ENCODE peak calls at places on chromosomes 1 and 21, in nine cellular contexts. Y is GM13976, P is A549, E is activated B cell treated with CpG ODN at 0.5 μM for 24 hours, K is epithelial cell of esophagus, A is H9, O is brain microvascular endothelial cell, W is cardiac fibroblast, H is SK-N-SH. B is an unnamed sample.

GRCh38 chr21:42981862-42982261 is 7.5 kb downstream of the PKNOX1 start:
- DNase-seq in Y (no peak), P (no peak), E (no peak), K (no peak), A (no peak), O (no peak), W (no peak), H (no peak), B (no peak)

GRCh38 chr1:64427879-64428278 is 42.0 kb upstream of the CACHD1 start:
- DNase-seq in Y (no peak), P (no peak), E (no peak), K (no peak), A (no peak), O (no peak), W (no peak), H (no peak), B (no peak)

GRCh38 chr1:83053446-83053845 is 945.5 kb downstream of the TTLL7 start:
- DNase-seq in Y (no peak), P (no peak), E (no peak), K (no peak), A (no peak), O (no peak), W (peak; percentile 40), H (no peak), B (no peak)

GRCh38 chr1:28160677-28161328 is 15.7 kb downstream of the PTAFR start:
- DNase-seq in Y (no peak), P (no peak), E (no peak), K (peak; percentile 70), A (no peak), O (peak; percentile 49), W (peak; percentile 95), H (no peak), B (no peak)

GRCh38 chr1:161827786-161828185 is 61.7 kb downstream of the ATF6 start:
- DNase-seq in Y (no peak), P (no peak), E (no peak), K (peak; percentile 7), A (no peak), O (no peak), W (peak; percentile 27), H (no peak), B (no peak)

GRCh38 chr1:179228783-179229213 is 679 bp downstream of the ABL2 start:
- DNase-seq in Y (no peak), P (peak; percentile 22), E (peak; percentile 21), K (peak; percentile 30), A (peak; percentile 63), O (no peak), W (no peak), H (peak; percentile 83), B (peak; percentile 55)

GRCh38 chr1:223017291-223017690 is 125.8 kb downstream of the TLR5 start:
- DNase-seq in Y (no peak), P (no peak), E (no peak), K (no peak), A (no peak), O (no peak), W (no peak), H (no peak), B (no peak)

GRCh38 chr1:178051071-178051470 is 42.8 kb upstream of the RASAL2 start:
- DNase-seq in Y (no peak), P (no peak), E (no peak), K (no peak), A (peak; percentile 12), O (no peak), W (no peak), H (no peak), B (no peak)

GRCh38 chr1:40853113-40853999 is 8.8 kb downstream of the CITED4 start:
- DNase-seq in Y (no peak), P (no peak), E (no peak), K (peak; percentile 87), A (no peak), O (no peak), W (no peak), H (no peak), B (no peak)

GRCh38 chr1:40563266-40563665 is 31.8 kb downstream of the ZNF684 start:
- DNase-seq in Y (no peak), P (no peak), E (no peak), K (no peak), A (no peak), O (no peak), W (no peak), H (no peak), B (no peak)

GRCh38 chr1:938711-939504 is 15.2 kb downstream of the SAMD11 start:
- DNase-seq in Y (no peak), P (peak; percentile 43), E (no peak), K (no peak), A (peak; percentile 79), O (no peak), W (no peak), H (no peak), B (no peak)

GRCh38 chr1:175003521-175003920 is 3.8 kb downstream of the CACYBP start:
- DNase-seq in Y (no peak), P (no peak), E (no peak), K (no peak), A (no peak), O (no peak), W (no peak), H (no peak), B (no peak)

GRCh38 chr1:27428316-27429028 is 36.0 kb downstream of the GPR3 start:
- DNase-seq in Y (no peak), P (no peak), E (no peak), K (no peak), A (no peak), O (no peak), W (no peak), H (peak; percentile 60), B (no peak)

DNA sequence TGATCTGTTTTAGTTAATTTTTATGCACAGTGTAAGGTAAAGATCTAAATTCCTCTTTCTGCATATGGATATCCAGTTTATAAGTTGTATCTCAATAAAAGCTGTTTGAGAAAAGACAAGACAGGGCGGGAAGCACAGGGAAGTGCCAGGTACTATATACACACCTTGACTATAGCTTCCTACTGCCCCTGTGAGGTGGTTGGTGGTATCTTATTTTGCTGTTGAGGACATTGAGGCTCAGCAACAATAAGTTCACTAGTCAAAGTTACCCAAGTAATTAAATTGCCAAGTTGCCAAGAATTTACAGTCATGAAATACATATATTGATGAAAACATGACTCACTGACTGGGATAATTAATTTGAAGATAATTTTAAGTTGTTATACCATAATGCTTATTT is 109.1 kb downstream of the CD247 start:
- DNase-seq in Y (no peak), P (peak; percentile 19), E (no peak), K (peak; percentile 43), A (no peak), O (no peak), W (no peak), H (no peak), B (no peak)
- TF ChIP-seq CTCF in Y (peak; percentile 21), P (peak; percentile 20), E (no peak), K (peak; percentile 43), A (peak; percentile 65), O (peak; percentile 22), W (no peak), H (peak; percentile 27), B (no peak)

GRCh38 chr1:234598974-234599616 is 10.9 kb downstream of the IRF2BP2 start:
- DNase-seq in Y (no peak), P (no peak), E (no peak), K (peak; percentile 71), A (no peak), O (peak; percentile 29), W (peak; percentile 41), H (no peak), B (no peak)

GRCh38 chr1:234597894-234598293 is 12.1 kb downstream of the IRF2BP2 start:
- DNase-seq in Y (peak; percentile 68), P (peak; percentile 75), E (peak; percentile 27), K (peak; percentile 68), A (no peak), O (peak; percentile 66), W (peak; percentile 77), H (peak; percentile 56), B (no peak)

GRCh38 chr1:234600418-234601216 is 9.4 kb downstream of the IRF2BP2 start:
- DNase-seq in Y (no peak), P (peak; percentile 46), E (no peak), K (peak; percentile 35), A (no peak), O (no peak), W (peak; percentile 50), H (peak; percentile 52), B (no peak)

GRCh38 chr1:234601217-234602017 is 8.6 kb downstream of the IRF2BP2 start:
- DNase-seq in Y (peak; percentile 47), P (peak; percentile 69), E (no peak), K (peak; percentile 61), A (no peak), O (no peak), W (peak; percentile 70), H (peak; percentile 51), B (no peak)

GRCh38 chr1:234599617-234600417 is 10.2 kb downstream of the IRF2BP2 start:
- DNase-seq in Y (peak; percentile 85), P (peak; percentile 87), E (peak; percentile 67), K (peak; percentile 79), A (peak; percentile 81), O (peak; percentile 81), W (peak; percentile 83), H (peak; percentile 93), B (peak; percentile 76)
- TF ChIP-seq CTCF in Y (no peak), P (peak; percentile 5), E (no peak), K (no peak), A (no peak), O (peak; percentile 3), W (no peak), H (peak; percentile 5), B (no peak)

GRCh38 chr1:226201029-226201593 is 14.6 kb upstream of the ACBD3 start:
- DNase-seq in Y (peak; percentile 68), P (peak; percentile 21), E (no peak), K (peak; percentile 31), A (peak; percentile 65), O (no peak), W (peak; percentile 49), H (no peak), B (no peak)
- TF ChIP-seq CTCF in Y (peak; percentile 37), P (no peak), E (no peak), K (peak; percentile 53), A (peak; percentile 71), O (peak; percentile 67), W (peak; percentile 49), H (peak; percentile 49), B (no peak)

DNA sequence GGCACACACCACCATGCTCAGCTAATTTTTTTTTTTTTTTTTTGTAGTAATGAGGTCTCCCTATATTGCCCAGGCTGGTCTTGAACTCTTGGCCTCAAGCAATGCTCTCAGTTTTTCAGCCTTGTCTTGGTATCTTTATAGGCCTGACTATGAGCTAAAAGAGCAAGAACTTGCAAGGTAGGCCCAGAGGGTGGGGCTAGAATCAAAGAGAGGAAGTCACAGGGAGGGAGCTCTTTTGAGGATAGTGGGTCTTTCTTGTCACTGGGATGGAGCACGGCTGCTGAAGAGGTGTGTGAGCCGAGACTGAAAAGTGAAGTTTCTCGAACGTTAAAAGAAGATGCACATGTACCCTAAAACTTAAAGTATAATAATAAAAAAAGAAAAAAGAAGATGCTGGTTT is 260.0 kb upstream of the BEND5 start:
- DNase-seq in Y (no peak), P (no peak), E (no peak), K (no peak), A (peak; percentile 46), O (no peak), W (no peak), H (no peak), B (no peak)
- TF ChIP-seq CTCF in Y (no peak), P (no peak), E (no peak), K (no peak), A (no peak), O (peak; percentile 17), W (no peak), H (peak; percentile 18), B (no peak)

GRCh38 chr1:230798187-230798484 is 50.9 kb downstream of the CAPN9 start:
- DNase-seq in Y (no peak), P (no peak), E (no peak), K (no peak), A (no peak), O (no peak), W (no peak), H (no peak), B (no peak)
- TF ChIP-seq CTCF in Y (no peak), P (peak; percentile 39), E (no peak), K (no peak), A (peak; percentile 5), O (no peak), W (no peak), H (no peak), B (no peak)